ENCODE peak calls at places on chromosomes 13 and 19, in nine cellular contexts. F is breast epithelium, Y is transverse colon, I is heart left ventricle, Z is GM13977, V is fibroblast of mammary gland, U is cardiac fibroblast, Q is IMR-90, T is astrocyte of the spinal cord. R is an unnamed sample.

GRCh38 chr13:71030789-71031188 is 836.2 kb downstream of the DACH1 start:
- DNase-seq in I (no peak), Z (no peak), V (no peak), U (no peak), Y (no peak), F (no peak), T (no peak), Q (no peak), R (no peak)

GRCh38 chr13:26983533-26984315 is 187.9 kb downstream of the USP12 start:
- DNase-seq in Z (no peak), T (no peak), Y (no peak), Q (no peak), I (no peak), F (no peak), V (no peak), U (peak), R (no peak)

GRCh38 chr13:23380534-23380933 is 53.0 kb downstream of the SACS start:
- DNase-seq in Q (peak), V (peak), Y (no peak), Z (no peak), I (no peak), T (no peak), U (peak), F (no peak), R (no peak)

GRCh38 chr19:11160119-11160768 is 4.7 kb upstream of the SPC24 start:
- DNase-seq in T (no peak), F (no peak), Y (no peak), U (peak), Q (peak), I (no peak), V (peak), Z (no peak), R (no peak)

GRCh38 chr19:47644743-47645499 is 36.0 kb downstream of the BICRA start:
- DNase-seq in I (no peak), Y (no peak), F (no peak), Z (no peak), V (no peak), U (no peak), Q (no peak), T (peak), R (no peak)

GRCh38 chr19:30812099-30812684 is 440.0 kb downstream of the ZNF536 start:
- DNase-seq in V (no peak), T (no peak), F (no peak), U (no peak), Y (no peak), Z (no peak), Q (no peak), I (no peak), R (no peak)

GRCh38 chr19:18433735-18434398 is 4.1 kb downstream of the ISYNA1 start:
- DNase-seq in Y (no peak), Q (no peak), U (no peak), V (no peak), T (no peak), Z (no peak), I (no peak), F (no peak), R (no peak)

GRCh38 chr13:92761710-92762109 is 464.9 kb upstream of the GPC6 start:
- DNase-seq in Z (no peak), U (no peak), F (no peak), Y (no peak), T (no peak), I (no peak), V (no peak), Q (no peak), R (no peak)

GRCh38 chr19:55484571-55485438 is at the start of gene NAT14:
- DNase-seq in U (peak), Q (peak), Z (peak), F (no peak), V (no peak), T (peak), I (peak), Y (peak), R (peak)

GRCh38 chr13:22194106-22194810 is 523.4 kb downstream of the FGF9 start:
- DNase-seq in U (no peak), Y (no peak), I (peak), Q (no peak), Z (no peak), T (no peak), F (no peak), V (no peak), R (no peak)

GRCh38 chr19:12676384-12676792 is 5.3 kb downstream of the DHPS start:
- DNase-seq in F (peak), T (peak), Q (peak), Y (peak), Z (peak), U (peak), I (peak), V (peak), R (peak)

GRCh38 chr13:44274838-44275237 is 98.8 kb upstream of the SERP2 start:
- DNase-seq in F (no peak), Q (peak), I (no peak), Z (no peak), V (peak), Y (no peak), U (no peak), T (peak), R (no peak)

GRCh38 chr19:43782311-43782660 is 1.5 kb upstream of the KCNN4 start:
- DNase-seq in U (no peak), T (no peak), F (no peak), Y (no peak), V (no peak), Q (no peak), Z (no peak), I (no peak), R (no peak)

GRCh38 chr13:44415815-44416214 is 42.2 kb downstream of the SERP2 start:
- DNase-seq in Z (no peak), V (no peak), I (no peak), Q (no peak), U (no peak), F (no peak), Y (no peak), T (no peak), R (no peak)

GRCh38 chr13:60583911-60584753 is 187.1 kb downstream of the TDRD3 start:
- DNase-seq in T (peak), V (peak), F (no peak), Z (no peak), U (peak), I (no peak), Y (peak), Q (peak), R (no peak)

GRCh38 chr13:71621152-71622124 is 245.6 kb downstream of the DACH1 start:
- DNase-seq in Q (no peak), U (no peak), I (no peak), T (no peak), Y (no peak), F (no peak), Z (no peak), V (no peak), R (no peak)

GRCh38 chr13:27955192-27955591 is 13.9 kb downstream of the CDX2 start:
- DNase-seq in Z (no peak), Q (no peak), I (no peak), U (no peak), V (no peak), Y (no peak), F (no peak), T (no peak), R (no peak)

GRCh38 chr13:59677966-59678814 is 485.5 kb downstream of the DIAPH3 start:
- DNase-seq in F (no peak), Q (peak), V (peak), U (peak), I (peak), T (peak), Z (peak), Y (no peak), R (no peak)

GRCh38 chr13:112143046-112143752 is 76.2 kb downstream of the SOX1 start:
- DNase-seq in T (no peak), F (peak), Q (no peak), I (no peak), U (no peak), V (no peak), Z (no peak), Y (no peak), R (no peak)

GRCh38 chr13:40613192-40613818 is 53.1 kb downstream of the FOXO1 start:
- DNase-seq in Q (no peak), I (peak), U (no peak), Z (peak), F (no peak), T (no peak), Y (peak), V (no peak), R (peak)

DNA sequence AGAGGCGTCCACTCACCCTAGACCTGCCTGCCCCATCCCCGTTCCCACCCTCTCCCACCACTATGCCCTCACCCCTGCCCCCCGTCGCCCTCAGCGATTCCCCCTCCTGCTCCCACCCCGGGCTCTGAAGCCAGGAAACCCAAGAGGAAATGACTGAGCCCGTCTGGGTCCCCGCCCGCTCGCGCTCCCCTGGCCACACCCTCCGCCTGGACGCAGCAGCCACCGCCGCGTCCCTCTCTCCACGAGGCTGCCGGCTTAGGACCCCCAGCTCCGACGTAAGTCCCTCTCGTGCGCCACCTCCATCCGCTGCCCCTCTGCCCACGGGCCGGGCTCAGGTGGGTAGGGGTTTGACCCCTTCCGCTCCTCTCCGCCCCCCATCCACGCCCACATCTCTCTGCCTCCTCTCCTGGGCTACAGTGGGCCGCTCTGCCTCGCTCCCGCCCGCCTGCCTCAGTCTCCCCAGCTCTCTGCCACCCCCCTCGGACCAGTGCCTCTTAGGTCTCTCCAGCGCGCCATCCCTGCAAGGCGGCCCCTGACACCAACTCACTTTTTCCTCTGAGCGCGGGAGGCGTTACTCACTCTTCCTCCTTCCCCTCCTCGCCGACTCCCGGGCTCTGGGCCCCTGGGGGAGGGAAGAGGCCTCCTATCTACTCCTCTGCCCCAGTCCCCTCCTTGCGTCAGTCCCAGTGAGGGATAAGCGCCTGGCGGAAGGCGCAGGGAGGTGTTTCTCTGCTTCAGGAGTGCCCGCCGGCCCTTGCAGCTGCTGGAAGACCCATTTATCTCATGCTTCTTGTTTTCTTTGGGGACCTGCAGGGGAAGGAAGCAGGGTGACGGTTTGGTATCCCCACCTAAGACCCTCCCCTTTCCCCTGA is at the start of gene FXYD5:
- DNase-seq in I (peak), T (peak), U (peak), Y (peak), V (peak), Z (peak), F (peak), Q (peak), R (peak)
- TF ChIP-seq CTCF in I (no peak), T (no peak), U (peak), Y (no peak), V (no peak), Z (no peak), F (no peak), Q (no peak), R (no peak)

GRCh38 chr13:110627761-110628476 is 12.6 kb downstream of the NAXD start:
- DNase-seq in Z (no peak), Q (no peak), T (no peak), V (no peak), F (no peak), U (no peak), I (no peak), Y (no peak), R (no peak)

GRCh38 chr13:110624766-110625756 is 9.7 kb downstream of the NAXD start:
- DNase-seq in I (no peak), Z (no peak), T (no peak), U (no peak), V (no peak), F (no peak), Q (no peak), Y (no peak), R (no peak)

GRCh38 chr13:110625771-110626321 is 10.5 kb downstream of the NAXD start:
- DNase-seq in Z (no peak), V (no peak), Q (no peak), F (no peak), Y (peak), T (no peak), I (no peak), U (no peak), R (no peak)

GRCh38 chr13:110627351-110627750 is 12.0 kb downstream of the NAXD start:
- DNase-seq in Z (no peak), Y (no peak), I (no peak), Q (no peak), F (no peak), V (no peak), T (no peak), U (no peak), R (no peak)

GRCh38 chr13:110626510-110626909 is 11.2 kb downstream of the NAXD start:
- DNase-seq in T (no peak), U (no peak), I (no peak), Q (no peak), Y (no peak), Z (no peak), V (no peak), F (no peak), R (no peak)
- TF ChIP-seq CTCF in T (no peak), U (no peak), I (no peak), Q (no peak), Y (no peak), Z (no peak), V (no peak), F (no peak), R (no peak)

GRCh38 chr19:2720777-2721569 is at the start of gene DIRAS1:
- DNase-seq in V (no peak), Y (no peak), U (no peak), I (no peak), Z (no peak), T (no peak), Q (no peak), F (no peak), R (no peak)

GRCh38 chr19:2717638-2718541 is 3.3 kb downstream of the DIRAS1 start:
- DNase-seq in Y (no peak), Q (no peak), V (no peak), U (no peak), F (no peak), I (no peak), T (no peak), Z (no peak), R (no peak)

GRCh38 chr19:2719232-2719735 is 1.9 kb downstream of the DIRAS1 start:
- DNase-seq in F (no peak), Y (no peak), V (no peak), T (no peak), Z (no peak), I (no peak), U (no peak), Q (no peak), R (no peak)

GRCh38 chr19:2721570-2722540 is 683 bp upstream of the DIRAS1 start:
- DNase-seq in Q (no peak), T (no peak), Y (no peak), F (no peak), U (no peak), Z (no peak), V (no peak), I (no peak), R (no peak)

GRCh38 chr19:2719910-2720776 is 1.0 kb downstream of the DIRAS1 start:
- DNase-seq in I (peak), Y (no peak), Q (peak), U (peak), F (no peak), T (no peak), V (peak), Z (peak), R (peak)
- TF ChIP-seq CTCF in I (no peak), Y (no peak), Q (no peak), U (no peak), F (no peak), T (peak), V (no peak), Z (no peak), R (no peak)

DNA sequence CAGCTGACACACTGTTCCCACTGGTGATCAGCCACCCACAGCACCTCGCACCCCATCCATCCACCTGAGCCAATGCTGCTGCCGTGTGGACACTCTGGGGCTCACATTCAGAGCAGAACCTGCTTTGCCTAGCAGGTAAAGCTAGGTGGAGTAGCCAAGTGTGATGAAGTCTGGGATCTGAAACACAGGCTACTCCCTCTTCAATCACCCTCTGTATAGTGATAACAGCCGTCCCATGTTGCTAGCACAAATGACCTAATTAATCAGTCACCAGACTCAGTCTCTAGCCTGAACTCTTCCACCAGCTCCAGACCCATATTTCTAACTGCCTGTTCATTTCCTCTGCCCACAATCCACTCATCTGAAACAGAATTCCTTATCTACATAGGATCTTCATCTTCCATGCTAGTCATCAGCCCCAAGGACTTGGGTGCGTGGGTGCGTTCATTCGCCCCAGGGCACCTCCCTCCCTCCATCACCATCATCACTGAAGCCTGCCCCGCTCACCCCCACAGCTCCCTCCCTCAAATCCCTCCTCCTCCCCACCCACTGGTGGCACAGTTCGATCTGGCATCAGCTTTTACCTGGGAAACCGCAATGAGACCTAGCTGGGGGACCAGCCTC is 19.8 kb downstream of the STK24 start:
- DNase-seq in U (no peak), V (no peak), Y (no peak), T (no peak), I (no peak), F (no peak), Z (no peak), Q (peak), R (no peak)
- TF ChIP-seq CTCF in U (no peak), V (no peak), Y (peak), T (peak), I (no peak), F (no peak), Z (no peak), Q (no peak), R (no peak)

DNA sequence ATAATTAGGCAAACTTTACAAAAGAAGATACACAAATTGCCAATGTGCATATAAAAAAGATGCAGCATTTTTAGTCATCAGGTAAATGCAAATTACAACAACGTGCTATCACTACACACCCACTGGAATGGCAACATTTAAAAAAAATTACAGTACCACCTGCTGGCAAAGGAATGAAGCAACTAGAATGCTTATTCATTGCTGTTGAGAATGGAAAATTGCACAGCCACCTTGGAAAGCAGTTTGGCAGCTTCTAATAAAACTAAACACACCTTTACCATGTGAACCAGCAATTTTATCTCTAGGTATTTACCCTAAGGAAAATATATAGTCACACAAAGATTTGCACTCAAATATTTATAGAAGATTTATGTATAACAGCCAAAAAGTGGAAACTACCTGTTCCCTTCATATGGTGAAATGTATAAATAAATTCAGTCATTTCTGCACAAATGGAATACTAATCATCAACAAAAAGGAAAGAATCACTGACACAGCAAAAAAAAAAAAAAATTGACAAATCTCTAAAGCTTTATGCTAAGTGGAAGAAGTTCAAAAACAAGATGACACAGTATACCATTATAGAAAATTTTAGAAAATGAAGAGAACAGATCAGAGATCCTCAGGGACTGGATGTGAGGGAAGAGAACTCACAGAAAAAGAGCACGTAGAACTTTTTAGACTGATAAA is 30.3 kb downstream of the OXGR1 start:
- DNase-seq in I (no peak), U (no peak), V (no peak), Q (no peak), Y (no peak), F (no peak), T (no peak), Z (no peak), R (no peak)
- TF ChIP-seq CTCF in I (no peak), U (peak), V (no peak), Q (no peak), Y (no peak), F (no peak), T (no peak), Z (no peak), R (no peak)

GRCh38 chr19:45771331-45771933 is 2.4 kb upstream of the SIX5 start:
- DNase-seq in I (no peak), U (no peak), Y (no peak), F (no peak), Z (no peak), V (no peak), Q (no peak), T (no peak), R (peak)
- TF ChIP-seq CTCF in I (no peak), U (no peak), Y (no peak), F (no peak), Z (no peak), V (no peak), Q (no peak), T (no peak), R (no peak)

GRCh38 chr19:5225486-5226345 is 114.9 kb downstream of the PTPRS start:
- DNase-seq in U (no peak), V (no peak), I (no peak), Z (no peak), Y (no peak), Q (no peak), F (no peak), T (no peak), R (peak)
- TF ChIP-seq CTCF in U (peak), V (peak), I (peak), Z (peak), Y (peak), Q (peak), F (no peak), T (peak), R (no peak)

GRCh38 chr19:16591803-16592556 is 19.8 kb upstream of the SLC35E1 start:
- DNase-seq in Y (no peak), I (no peak), Q (peak), Z (no peak), V (no peak), T (no peak), F (no peak), U (no peak), R (no peak)

GRCh38 chr19:16593181-16593580 is 21.0 kb upstream of the SLC35E1 start:
- DNase-seq in Q (no peak), Z (peak), U (no peak), Y (no peak), I (no peak), F (no peak), T (no peak), V (no peak), R (no peak)

GRCh38 chr19:16595097-16595496 is 22.9 kb upstream of the SLC35E1 start:
- DNase-seq in F (no peak), T (no peak), Y (no peak), Z (no peak), U (no peak), Q (no peak), V (no peak), I (no peak), R (no peak)

GRCh38 chr19:16594681-16595091 is 22.5 kb upstream of the SLC35E1 start:
- DNase-seq in U (no peak), I (no peak), T (no peak), Z (peak), Y (no peak), Q (no peak), V (no peak), F (no peak), R (no peak)

DNA sequence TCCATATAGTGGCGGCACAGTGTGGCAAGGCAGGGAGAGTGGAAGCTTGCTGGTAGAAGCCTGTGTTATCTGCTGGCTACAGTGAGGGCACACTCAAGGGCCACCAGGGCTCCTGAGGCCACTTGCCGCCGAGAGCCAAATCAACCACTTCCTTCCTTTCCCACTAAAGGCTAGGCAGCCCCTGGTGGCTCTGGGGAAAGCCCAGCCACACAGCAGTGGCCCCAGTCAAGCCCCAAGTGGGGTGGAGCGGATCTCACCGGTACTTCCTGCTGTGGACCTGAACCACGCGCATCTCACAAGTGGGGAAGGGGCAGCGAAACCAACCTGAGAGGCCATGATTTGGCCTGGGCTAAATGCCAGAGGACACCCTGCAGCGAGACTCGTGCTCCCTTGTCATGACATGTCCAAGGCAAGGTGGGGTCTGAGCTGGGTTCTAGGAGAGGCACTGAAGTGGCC is 21.9 kb upstream of the SLC35E1 start:
- DNase-seq in T (no peak), I (no peak), Q (no peak), Y (peak), F (no peak), V (no peak), U (no peak), Z (peak), R (peak)
- TF ChIP-seq CTCF in T (no peak), I (no peak), Q (no peak), Y (no peak), F (no peak), V (no peak), U (no peak), Z (no peak), R (no peak)